ENCODE peak calls at places on chromosomes 6 and 20, in six cellular contexts. J is GM12878, O is IMR-90, M is Peyer's patch, T is breast epithelium, R is tibial nerve. C is an unnamed sample.

GRCh38 chr6:10154251-10154650 is 260.6 kb downstream of the TFAP2A start:
- DNase-seq in J (no peak), O (no peak), M (no peak), T (no peak), R (no peak), C (no peak)

GRCh38 chr20:22572491-22572890 is 11.9 kb downstream of the FOXA2 start:
- DNase-seq in J (no peak), O (no peak), M (no peak), T (no peak), R (no peak), C (no peak)

GRCh38 chr20:4488407-4489339 is 233.0 kb upstream of the PRND start:
- DNase-seq in J (no peak), O (peak; percentile 85), M (no peak), T (no peak), R (no peak), C (no peak)

GRCh38 chr6:37603284-37603683 is 94.4 kb downstream of the MDGA1 start:
- DNase-seq in J (no peak), O (no peak), M (no peak), T (no peak), R (no peak), C (no peak)

GRCh38 chr6:122838060-122838780 is 49.2 kb downstream of the SMPDL3A start:
- DNase-seq in J (no peak), O (peak; percentile 33), M (no peak), T (no peak), R (no peak), C (no peak)

GRCh38 chr20:57957397-57958049 is 247.7 kb upstream of the PMEPA1 start:
- DNase-seq in J (no peak), O (no peak), M (peak; percentile 48), T (no peak), R (no peak), C (no peak)

GRCh38 chr20:58890073-58890453 is 37.5 kb downstream of the GNAS start:
- DNase-seq in J (no peak), O (no peak), M (no peak), T (no peak), R (no peak), C (no peak)

GRCh38 chr20:53582574-53583351 is 10.9 kb downstream of the ZNF217 start:
- DNase-seq in J (no peak), O (peak; percentile 95), M (peak; percentile 66), T (peak; percentile 34), R (no peak), C (peak; percentile 37)

GRCh38 chr6:24584390-24584735 is 61.6 kb downstream of the KIAA0319 start:
- DNase-seq in J (no peak), O (no peak), M (no peak), T (no peak), R (no peak), C (peak; percentile 26)

GRCh38 chr6:146997062-146997461 is 207.2 kb upstream of the STXBP5 start:
- DNase-seq in J (no peak), O (peak; percentile 90), M (no peak), T (no peak), R (no peak), C (no peak)

GRCh38 chr6:24961852-24962251 is 26.1 kb upstream of the RIPOR2 start:
- DNase-seq in J (no peak), O (no peak), M (no peak), T (no peak), R (no peak), C (no peak)

GRCh38 chr6:43368517-43369160 is 808 bp downstream of the ZNF318 start:
- DNase-seq in J (no peak), O (peak; percentile 37), M (peak; percentile 57), T (no peak), R (peak; percentile 22), C (peak; percentile 53)

GRCh38 chr20:64049060-64049886 is at the start of gene SOX18:
- DNase-seq in J (no peak), O (peak; percentile 21), M (no peak), T (no peak), R (no peak), C (no peak)

GRCh38 chr6:85389180-85389797 is 60.6 kb upstream of the NT5E start:
- DNase-seq in J (no peak), O (no peak), M (no peak), T (no peak), R (no peak), C (no peak)

GRCh38 chr6:94680672-94681212 is 896.6 kb upstream of the MANEA start:
- DNase-seq in J (no peak), O (no peak), M (no peak), T (no peak), R (no peak), C (no peak)

GRCh38 chr6:73927421-73927820 is 231.4 kb downstream of the CD109 start:
- DNase-seq in J (no peak), O (no peak), M (no peak), T (no peak), R (no peak), C (no peak)

GRCh38 chr6:15752820-15753219 is 90.0 kb upstream of the DTNBP1 start:
- DNase-seq in J (no peak), O (no peak), M (no peak), T (no peak), R (no peak), C (no peak)

GRCh38 chr6:6590530-6590929 is 2.0 kb downstream of the LY86 start:
- DNase-seq in J (no peak), O (no peak), M (no peak), T (no peak), R (no peak), C (no peak)
- TF ChIP-seq POLR2A in J (no peak), O (no peak), M (no peak), T (no peak), R (no peak), C (no peak)

GRCh38 chr6:28124350-28124970 is at the start of gene ZSCAN16:
- DNase-seq in J (no peak), O (peak; percentile 79), M (peak; percentile 94), T (peak; percentile 78), R (peak; percentile 62), C (peak; percentile 86)
- TF ChIP-seq POLR2A in J (peak; percentile 87), O (no peak), M (peak; percentile 21), T (no peak), R (no peak), C (peak; percentile 49)

GRCh38 chr20:1660263-1660662 is 2.7 kb upstream of the SIRPG start:
- DNase-seq in J (no peak), O (no peak), M (no peak), T (no peak), R (no peak), C (no peak)

GRCh38 chr20:1661542-1662299 is 4.1 kb upstream of the SIRPG start:
- DNase-seq in J (no peak), O (no peak), M (no peak), T (no peak), R (no peak), C (no peak)

GRCh38 chr20:1656844-1657243 is 735 bp downstream of the SIRPG start:
- DNase-seq in J (no peak), O (no peak), M (no peak), T (no peak), R (no peak), C (no peak)

GRCh38 chr20:1654994-1655393 is 2.6 kb downstream of the SIRPG start:
- DNase-seq in J (no peak), O (no peak), M (no peak), T (no peak), R (no peak), C (no peak)

GRCh38 chr20:1657556-1658334 is at the start of gene SIRPG:
- DNase-seq in J (no peak), O (no peak), M (peak; percentile 72), T (no peak), R (no peak), C (no peak)
- TF ChIP-seq POLR2A in J (no peak), O (no peak), M (peak; percentile 17), T (no peak), R (no peak), C (no peak)

DNA sequence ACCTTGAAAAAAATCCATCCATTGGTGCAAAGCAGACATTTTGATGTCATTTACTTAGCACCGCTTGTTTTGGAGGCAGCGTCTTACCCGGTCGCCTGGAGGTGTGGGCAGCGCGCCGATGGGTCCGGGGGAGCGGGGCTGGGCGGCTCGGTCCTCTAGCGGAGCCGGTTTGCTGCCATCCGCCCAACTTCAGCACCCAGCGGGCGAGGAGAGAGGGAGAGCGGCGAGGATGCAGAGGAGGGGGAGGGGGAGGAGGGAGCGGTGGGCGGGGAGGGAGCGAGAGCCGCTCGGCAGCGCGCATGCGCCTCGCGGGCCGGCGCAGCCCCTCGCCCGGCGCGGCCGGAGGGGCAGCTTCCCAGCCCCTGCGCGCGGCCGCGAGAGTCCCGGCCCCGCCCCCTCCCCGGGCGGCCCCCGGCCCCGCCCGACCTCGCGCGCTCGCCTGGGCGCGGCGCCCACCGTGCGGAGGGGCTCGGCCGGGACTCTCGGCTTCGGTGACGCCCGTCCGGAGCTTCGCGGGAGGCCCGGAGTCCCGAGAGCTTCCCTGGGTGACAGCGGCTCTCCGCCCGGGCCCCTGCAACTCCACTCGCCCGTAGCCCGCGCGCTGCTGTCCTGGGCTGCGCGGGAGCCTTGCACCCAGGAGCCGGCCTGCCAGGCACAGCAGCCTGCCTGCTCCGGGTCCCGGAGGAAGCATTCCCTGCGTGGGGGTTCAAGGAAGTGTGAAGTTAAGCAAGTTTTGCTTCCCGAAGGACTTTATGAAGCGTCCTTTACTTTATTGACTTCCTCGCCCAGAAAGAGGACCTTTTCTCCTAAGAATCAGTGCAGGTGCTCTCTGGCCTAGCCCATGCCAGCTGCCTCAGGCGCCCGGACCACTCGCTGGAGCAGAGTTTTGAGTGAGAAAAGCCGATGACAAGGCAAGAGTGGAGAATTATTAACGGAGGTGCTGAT is at the start of gene RGS17:
- DNase-seq in J (no peak), O (peak; percentile 73), M (no peak), T (no peak), R (peak; percentile 23), C (peak; percentile 73)
- TF ChIP-seq POLR2A in J (no peak), O (no peak), M (no peak), T (no peak), R (no peak), C (no peak)

DNA sequence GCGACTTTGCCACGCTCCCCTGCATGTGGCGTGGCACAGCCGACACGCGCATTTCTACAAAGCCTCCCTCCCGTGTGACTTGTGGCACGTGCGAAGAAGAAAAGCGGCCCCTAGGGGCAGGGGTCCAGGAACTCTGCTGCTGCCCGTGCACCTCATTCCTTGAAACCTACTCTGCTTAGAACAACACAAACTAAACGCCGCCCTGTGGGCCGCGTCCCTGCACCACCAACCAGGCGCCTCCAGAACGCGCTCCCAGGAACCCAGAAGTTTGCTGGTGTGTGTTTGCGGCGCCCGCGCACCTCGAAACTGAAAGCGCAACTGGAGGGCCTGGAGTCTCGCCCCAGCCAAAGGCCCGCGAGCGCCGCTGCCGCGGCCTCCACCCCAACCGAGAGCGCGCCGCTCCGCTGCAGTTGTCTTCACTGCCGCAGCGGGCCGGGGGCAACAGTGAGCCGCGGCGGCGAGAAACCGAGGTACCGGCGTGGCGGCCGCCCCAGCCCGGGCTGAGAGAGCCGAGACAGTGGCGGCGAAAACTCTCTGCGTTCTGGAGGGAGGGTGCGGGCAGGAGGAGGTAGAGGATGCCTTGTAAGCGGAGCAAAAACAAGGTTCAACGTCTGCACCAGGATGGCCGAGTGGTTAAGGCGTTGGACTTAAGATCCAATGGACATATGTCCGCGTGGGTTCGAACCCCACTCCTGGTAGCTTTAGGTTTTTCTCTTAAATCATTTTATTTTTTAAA is 65.8 kb downstream of the STX11 start:
- DNase-seq in J (peak; percentile 96), O (peak; percentile 98), M (peak; percentile 96), T (peak; percentile 98), R (peak; percentile 99), C (peak; percentile 96)
- TF ChIP-seq POLR2A in J (peak; percentile 79), O (peak; percentile 33), M (peak; percentile 46), T (no peak), R (peak; percentile 61), C (no peak)

GRCh38 chr6:158631678-158632537 is 12.6 kb downstream of the DYNLT1 start:
- DNase-seq in J (no peak), O (peak; percentile 97), M (peak; percentile 89), T (no peak), R (no peak), C (no peak)
- TF ChIP-seq POLR2A in J (no peak), O (peak; percentile 63), M (peak; percentile 22), T (no peak), R (no peak), C (no peak)